ENCODE peak calls at places on chromosomes 11 and 22, in ten cellular contexts. E, I, Q, P, G, J, B, U, C and M are unnamed samples.

GRCh38 chr11:86671386-86672006 is 920 bp downstream of the ME3 start:
- DNase-seq in P (peak; percentile 88), Q (peak; percentile 79), U (peak; percentile 92), B (peak; percentile 80), G (peak; percentile 34), E (peak; percentile 63), J (no peak), C (peak; percentile 52), I (peak; percentile 41), M (peak; percentile 33)

GRCh38 chr22:40043793-40044101 is 49.0 kb downstream of the FAM83F start:
- DNase-seq in C (no peak), G (no peak), J (no peak), Q (no peak), P (no peak), E (no peak), B (no peak), U (no peak), I (no peak), M (no peak)

GRCh38 chr11:123033895-123034294 is 28.0 kb downstream of the HSPA8 start:
- DNase-seq in Q (no peak), U (no peak), G (no peak), C (no peak), B (no peak), P (no peak), J (no peak), E (no peak), I (peak; percentile 29), M (no peak)

GRCh38 chr11:70201876-70202861 is 927 bp upstream of the FADD start:
- DNase-seq in U (no peak), B (no peak), G (peak; percentile 47), Q (peak; percentile 82), E (no peak), J (no peak), C (no peak), I (peak; percentile 56), P (no peak), M (no peak)

GRCh38 chr11:69479591-69480271 is 1.7 kb upstream of the LINC01488 start:
- DNase-seq in P (peak; percentile 50), Q (peak; percentile 70), G (no peak), C (no peak), U (no peak), E (no peak), J (no peak), I (no peak), B (no peak), M (no peak)

GRCh38 chr11:40825435-40825834 is 634.0 kb downstream of the LRRC4C start:
- DNase-seq in E (no peak), G (no peak), Q (no peak), U (no peak), J (no peak), P (no peak), I (no peak), C (no peak), B (no peak), M (no peak)

GRCh38 chr22:46183733-46184132 is 33.4 kb downstream of the PPARA start:
- DNase-seq in B (no peak), I (no peak), U (no peak), C (no peak), Q (no peak), E (no peak), P (no peak), G (no peak), J (no peak), M (no peak)

GRCh38 chr11:18720811-18721575 is 5.0 kb downstream of the IGSF22 start:
- DNase-seq in E (peak; percentile 76), G (peak; percentile 43), J (peak; percentile 33), Q (peak; percentile 93), I (peak; percentile 46), P (peak; percentile 85), C (peak; percentile 72), B (peak; percentile 86), U (peak; percentile 91), M (peak; percentile 57)

GRCh38 chr11:94129505-94130335 is 1.1 kb downstream of the PANX1 start:
- DNase-seq in I (peak; percentile 36), J (no peak), E (no peak), U (no peak), B (no peak), G (no peak), Q (no peak), P (no peak), C (no peak), M (peak; percentile 37)

GRCh38 chr22:39153220-39153860 is 860 bp upstream of the CBX7 start:
- DNase-seq in B (no peak), G (no peak), Q (no peak), P (no peak), E (no peak), C (no peak), J (no peak), I (no peak), U (peak; percentile 72), M (no peak)

GRCh38 chr11:58513747-58514367 is 6.0 kb upstream of the OR5B21 start:
- DNase-seq in Q (no peak), I (peak; percentile 75), U (no peak), E (no peak), C (peak; percentile 60), B (no peak), G (peak; percentile 80), J (peak; percentile 64), P (no peak), M (peak; percentile 67)

DNA sequence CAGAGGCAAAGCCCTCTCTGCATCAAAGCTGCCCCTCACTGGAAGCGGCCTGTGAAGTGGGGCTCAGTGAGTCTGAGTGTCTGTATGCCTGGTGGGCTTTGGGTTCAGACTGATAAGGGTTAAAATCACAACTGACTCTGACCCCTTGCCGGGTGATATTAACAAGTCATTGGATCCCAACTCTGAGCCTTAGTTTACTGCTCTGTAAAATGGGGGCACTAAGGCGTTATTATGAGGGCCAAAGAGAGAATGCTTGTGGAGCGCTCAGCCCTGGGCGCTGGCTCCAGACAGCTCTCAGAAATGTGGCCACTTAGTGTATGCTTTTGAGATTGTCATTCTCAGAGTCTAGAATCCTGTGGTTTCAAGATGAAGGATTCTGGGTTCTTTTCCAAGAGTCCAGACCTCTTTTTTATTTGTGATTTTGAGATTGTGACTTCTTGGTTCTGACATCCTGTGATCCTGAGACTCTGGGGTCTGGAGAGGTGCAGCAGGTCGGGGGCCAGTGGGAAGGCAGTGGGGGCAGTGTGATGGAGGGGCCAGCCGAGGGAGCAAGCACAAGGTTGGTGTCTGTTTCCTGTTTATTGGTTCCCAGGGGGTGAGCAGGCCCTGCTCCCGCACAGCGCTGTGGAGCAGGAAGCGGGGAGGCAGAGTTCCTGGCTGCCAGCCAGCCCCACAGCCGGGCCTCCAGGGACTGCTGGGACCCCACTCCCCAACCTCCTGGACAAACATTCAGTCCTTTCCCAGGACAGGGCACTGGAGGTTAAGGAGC is 13.4 kb downstream of the ARHGEF17 start:
- DNase-seq in E (no peak), Q (no peak), P (peak; percentile 75), J (no peak), I (no peak), U (peak; percentile 84), G (peak; percentile 42), B (peak; percentile 73), C (no peak), M (peak; percentile 74)
- H3K4me3 ChIP-seq in E (no peak overlapping the region), Q (no peak overlapping the region), P (peak overlapping the region; percentile 28), J (no peak overlapping the region), I (no peak overlapping the region), U (no peak overlapping the region), G (no peak overlapping the region), B (no peak overlapping the region), C (no peak overlapping the region), M (no peak overlapping the region)

GRCh38 chr11:111301840-111302113 is 3.4 kb downstream of the POU2AF3 start:
- DNase-seq in C (no peak), B (no peak), U (no peak), J (no peak), P (no peak), I (no peak), E (no peak), G (no peak), Q (no peak), M (no peak)

GRCh38 chr11:111302298-111302697 is 4.0 kb downstream of the POU2AF3 start:
- DNase-seq in U (no peak), E (peak; percentile 72), P (no peak), Q (no peak), G (no peak), I (no peak), J (no peak), B (no peak), C (no peak), M (no peak)

GRCh38 chr11:111300569-111300968 is 2.2 kb downstream of the POU2AF3 start:
- DNase-seq in B (no peak), Q (no peak), G (no peak), C (no peak), I (no peak), J (no peak), P (no peak), U (no peak), E (no peak), M (no peak)

GRCh38 chr11:111299111-111300026 is 1.0 kb downstream of the POU2AF3 start:
- DNase-seq in P (peak; percentile 59), J (peak; percentile 17), U (peak; percentile 83), C (peak; percentile 81), B (peak; percentile 79), I (peak; percentile 33), G (peak; percentile 47), Q (peak; percentile 81), E (peak; percentile 75), M (peak; percentile 25)

DNA sequence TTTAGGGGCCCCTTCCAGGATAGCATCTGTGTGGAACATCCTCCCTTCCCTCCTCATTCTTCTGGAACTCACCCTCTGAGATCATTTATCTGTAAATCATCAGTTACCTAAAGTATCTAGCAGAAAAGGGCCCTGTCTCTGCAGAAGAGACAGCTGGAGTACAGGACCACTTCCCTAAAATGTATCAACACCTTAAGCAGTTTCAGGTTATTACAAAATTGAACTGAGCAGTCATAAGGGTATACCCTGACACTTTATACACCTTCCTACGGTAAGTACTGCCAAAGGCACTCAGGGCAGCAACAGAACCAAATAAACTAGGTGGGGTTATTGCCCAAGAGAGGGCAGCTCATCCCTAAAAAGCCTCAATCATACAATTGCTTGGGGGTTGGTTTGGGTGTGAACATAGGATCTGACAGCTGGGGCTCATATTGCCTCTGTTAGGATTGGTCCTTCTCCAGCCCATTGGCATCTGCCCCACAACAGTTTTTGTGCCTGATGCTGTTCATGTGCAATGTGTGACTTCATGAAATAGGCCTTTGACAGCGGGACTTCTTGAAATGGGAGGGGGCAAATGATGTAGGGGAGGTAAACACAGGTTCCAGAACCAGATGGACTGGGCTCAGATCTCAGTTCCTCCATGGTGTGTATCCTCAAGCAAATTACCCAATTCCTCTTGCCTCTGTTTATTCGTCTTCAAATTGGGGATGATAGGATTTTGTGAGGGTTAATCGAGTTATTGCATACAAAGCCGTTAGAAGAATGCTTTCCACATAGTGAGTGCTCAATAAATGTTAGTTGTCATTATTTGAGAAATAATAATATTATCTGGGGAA is 2.9 kb downstream of the POU2AF3 start:
- DNase-seq in P (no peak), B (no peak), G (no peak), E (no peak), U (no peak), J (no peak), I (no peak), C (no peak), Q (no peak), M (no peak)
- H3K4me3 ChIP-seq in P (no peak overlapping the region), B (no peak overlapping the region), G (no peak overlapping the region), E (no peak overlapping the region), U (no peak overlapping the region), J (no peak overlapping the region), I (no peak overlapping the region), C (no peak overlapping the region), Q (no peak overlapping the region), M (no peak overlapping the region)

GRCh38 chr11:74522776-74523175 is 29.3 kb upstream of the LIPT2 start:
- DNase-seq in G (no peak), U (no peak), B (no peak), J (no peak), P (no peak), Q (no peak), E (no peak), C (no peak), I (no peak), M (no peak)
- H3K4me3 ChIP-seq in G (no peak overlapping the region), U (no peak overlapping the region), B (no peak overlapping the region), J (no peak overlapping the region), P (no peak overlapping the region), Q (no peak overlapping the region), E (no peak overlapping the region), C (no peak overlapping the region), I (no peak overlapping the region), M (no peak overlapping the region)

GRCh38 chr11:62911137-62912130 is 9.7 kb downstream of the CHRM1 start:
- DNase-seq in P (no peak), G (no peak), J (no peak), Q (no peak), U (no peak), C (no peak), I (no peak), E (no peak), B (no peak), M (no peak)
- H3K4me3 ChIP-seq in P (no peak overlapping the region), G (no peak overlapping the region), J (no peak overlapping the region), Q (no peak overlapping the region), U (no peak overlapping the region), C (no peak overlapping the region), I (no peak overlapping the region), E (no peak overlapping the region), B (no peak overlapping the region), M (no peak overlapping the region)